ENCODE peak calls at places on chromosomes 16 and 17, in five cellular contexts. B is testis, P is AG09319, R is type B pancreatic cell, N is AG04450. K is an unnamed sample.

GRCh38 chr17:49571283-49571682 is 4.4 kb upstream of the NXPH3 start:
- DNase-seq in B (no peak), P (no peak), R (no peak), N (no peak), K (no peak)

GRCh38 chr17:82963104-82963950 is 116.1 kb upstream of the METRNL start:
- DNase-seq in B (peak; percentile 87), P (peak; percentile 62), R (peak; percentile 79), N (peak; percentile 32), K (no peak)

GRCh38 chr17:79907855-79908254 is 68.6 kb upstream of the CBX4 start:
- DNase-seq in B (no peak), P (no peak), R (no peak), N (no peak), K (no peak)

GRCh38 chr16:23254338-23254737 is 47.8 kb upstream of the SCNN1B start:
- DNase-seq in B (no peak), P (no peak), R (no peak), N (no peak), K (no peak)

GRCh38 chr16:524274-525011 is 3.1 kb upstream of the CAPN15 start:
- DNase-seq in B (no peak), P (no peak), R (no peak), N (no peak), K (no peak)

GRCh38 chr17:29115906-29116651 is 64.1 kb downstream of the MYO18A start:
- DNase-seq in B (peak; percentile 41), P (no peak), R (no peak), N (no peak), K (peak; percentile 59)

GRCh38 chr16:57619606-57620315 is 8.7 kb upstream of the ADGRG1 start:
- DNase-seq in B (no peak), P (no peak), R (no peak), N (no peak), K (no peak)

GRCh38 chr16:23368469-23368868 is 66.4 kb downstream of the SCNN1B start:
- DNase-seq in B (no peak), P (no peak), R (no peak), N (no peak), K (no peak)

GRCh38 chr16:81515281-81515680 is 70.7 kb downstream of the CMIP start:
- DNase-seq in B (no peak), P (no peak), R (no peak), N (no peak), K (no peak)

GRCh38 chr16:87252269-87252970 is 64.8 kb downstream of the C16orf95 start:
- DNase-seq in B (no peak), P (no peak), R (no peak), N (no peak), K (no peak)

GRCh38 chr16:31678649-31679325 is 151.1 kb downstream of the AHSP start:
- DNase-seq in B (no peak), P (no peak), R (no peak), N (no peak), K (no peak)

GRCh38 chr16:85715169-85716015 is 26.6 kb upstream of the GINS2 start:
- DNase-seq in B (no peak), P (no peak), R (no peak), N (no peak), K (no peak)

GRCh38 chr17:29622337-29623282 is at the start of gene CORO6:
- DNase-seq in B (peak; percentile 63), P (no peak), R (peak; percentile 79), N (no peak), K (peak; percentile 82)

GRCh38 chr16:9219811-9220210 is 128.4 kb downstream of the HAPSTR1 start:
- DNase-seq in B (no peak), P (no peak), R (no peak), N (no peak), K (no peak)

GRCh38 chr16:9226924-9227323 is 135.5 kb downstream of the HAPSTR1 start:
- DNase-seq in B (no peak), P (no peak), R (no peak), N (no peak), K (no peak)

GRCh38 chr16:9225527-9226316 is 134.3 kb downstream of the HAPSTR1 start:
- DNase-seq in B (no peak), P (no peak), R (no peak), N (no peak), K (peak; percentile 25)
- TF ChIP-seq CTCF in B (no peak), P (peak; percentile 24), R (peak; percentile 67), N (peak; percentile 41), K (peak; percentile 47)

DNA sequence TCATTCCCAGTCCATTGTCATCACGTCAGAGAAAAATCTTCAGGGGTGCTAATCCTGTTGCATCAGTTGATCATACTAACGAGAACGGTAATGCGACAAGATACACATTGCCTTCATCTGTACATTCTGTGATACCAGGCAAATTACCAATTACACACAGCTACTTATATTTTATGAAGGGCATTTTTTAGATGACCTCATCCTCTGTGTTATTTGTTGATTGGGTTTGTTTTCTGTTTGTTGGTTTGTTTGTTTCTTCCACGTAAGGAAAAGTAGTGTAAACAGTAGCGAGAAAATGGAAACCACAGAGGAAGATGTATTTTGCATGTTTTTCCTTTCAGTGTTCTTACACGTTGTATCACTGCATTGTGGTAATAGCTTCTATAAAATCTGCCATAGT is 13.0 kb downstream of the C17orf58 start:
- DNase-seq in B (no peak), P (no peak), R (no peak), N (no peak), K (no peak)
- TF ChIP-seq CTCF in B (no peak), P (no peak), R (no peak), N (no peak), K (no peak)

GRCh38 chr17:56809106-56809819 is 24.5 kb downstream of the C17orf67 start:
- DNase-seq in B (no peak), P (no peak), R (no peak), N (no peak), K (no peak)

GRCh38 chr17:56806949-56807348 is 26.8 kb downstream of the C17orf67 start:
- DNase-seq in B (no peak), P (no peak), R (no peak), N (no peak), K (no peak)

GRCh38 chr17:56809820-56810179 is 23.9 kb downstream of the C17orf67 start:
- DNase-seq in B (no peak), P (no peak), R (no peak), N (no peak), K (no peak)

GRCh38 chr17:56808503-56808902 is 25.2 kb downstream of the C17orf67 start:
- DNase-seq in B (no peak), P (no peak), R (no peak), N (no peak), K (no peak)

GRCh38 chr17:56807723-56808122 is 26.0 kb downstream of the C17orf67 start:
- DNase-seq in B (no peak), P (no peak), R (no peak), N (no peak), K (no peak)
- TF ChIP-seq CTCF in B (no peak), P (no peak), R (no peak), N (no peak), K (no peak)

DNA sequence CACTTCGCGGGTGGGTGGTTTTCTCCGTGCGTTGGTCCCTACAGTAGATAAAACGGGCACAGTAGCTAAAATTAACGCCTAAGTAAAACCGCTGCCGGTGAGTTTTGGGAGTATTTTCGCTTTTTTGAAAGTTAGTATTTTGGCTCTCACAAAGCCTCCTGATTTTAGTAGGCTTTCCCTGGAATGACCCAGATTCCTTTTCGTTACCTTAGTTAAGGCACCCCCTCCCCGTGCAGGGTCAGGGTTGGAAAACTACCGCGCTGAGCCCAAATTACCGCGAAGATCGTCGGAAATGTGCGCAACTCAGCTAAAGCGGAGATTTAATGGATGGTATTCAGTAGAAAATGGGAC is 28.3 kb upstream of the ST6GALNAC1 start:
- DNase-seq in B (no peak), P (no peak), R (no peak), N (no peak), K (no peak)
- TF ChIP-seq CTCF in B (peak; percentile 23), P (no peak), R (peak; percentile 63), N (no peak), K (no peak)

DNA sequence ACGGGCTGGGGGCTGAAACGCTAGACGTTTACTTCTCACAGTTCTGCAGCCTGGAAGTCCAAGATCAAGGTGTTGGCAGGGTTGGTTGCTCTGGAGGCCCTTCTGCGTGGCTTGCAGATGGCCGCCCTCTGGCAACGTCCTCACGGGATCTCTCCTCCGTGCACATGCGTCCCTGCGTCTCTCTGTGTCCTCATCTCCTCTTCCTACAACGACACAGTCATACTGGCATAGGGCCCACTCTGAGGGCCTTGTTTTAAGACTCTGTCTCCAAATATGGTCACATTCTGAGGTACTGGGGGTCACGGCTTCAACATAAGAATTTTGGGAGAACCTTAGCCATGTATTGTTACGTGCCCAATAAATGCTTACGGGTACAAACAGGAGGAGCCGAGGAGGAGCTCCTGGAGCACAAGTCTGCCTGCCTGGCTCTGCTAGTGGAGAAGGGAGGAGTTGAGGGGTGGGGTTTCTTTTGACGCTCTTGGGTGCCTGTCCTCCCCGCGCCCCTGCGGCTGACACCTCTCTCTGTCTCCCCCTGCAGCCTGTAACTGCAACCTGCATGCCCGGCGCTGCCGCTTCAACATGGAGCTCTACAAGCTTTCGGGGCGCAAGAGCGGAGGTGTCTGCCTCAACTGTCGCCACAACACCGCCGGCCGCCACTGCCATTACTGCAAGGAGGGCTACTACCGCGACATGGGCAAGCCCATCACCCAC is 141.1 kb downstream of the NTN1 start:
- DNase-seq in B (no peak), P (no peak), R (no peak), N (no peak), K (no peak)
- TF ChIP-seq CTCF in B (no peak), P (no peak), R (peak; percentile 64), N (no peak), K (no peak)

GRCh38 chr17:36544049-36544319 is 735 bp upstream of the GGNBP2 start:
- DNase-seq in B (peak; percentile 70), P (no peak), R (no peak), N (no peak), K (peak; percentile 40)
- TF ChIP-seq CTCF in B (peak; percentile 15), P (peak; percentile 10), R (peak; percentile 25), N (peak; percentile 17), K (peak; percentile 34)